ENCODE peak calls at places on chromosomes 1 and 21, in five cellular contexts. One of them, this sample, is unnamed.

GRCh38 chr1:222557148-222557547 is 9.2 kb upstream of the HHIPL2 start:
- DNase-seq in tibial nerve: no peak
- DNase-seq in GM06990: no peak
- DNase-seq in breast epithelium: no peak
- DNase-seq in heart left ventricle: no peak
- DNase-seq in this sample: no peak

GRCh38 chr1:181102841-181103240 is 14.3 kb downstream of the IER5 start:
- DNase-seq in breast epithelium: no peak
- DNase-seq in heart left ventricle: no peak
- DNase-seq in GM06990: no peak
- DNase-seq in tibial nerve: no peak
- DNase-seq in this sample: no peak

GRCh38 chr1:17885663-17886062 is 130.5 kb downstream of the ACTL8 start:
- DNase-seq in breast epithelium: no peak
- DNase-seq in GM06990: no peak
- DNase-seq in tibial nerve: no peak
- DNase-seq in heart left ventricle: no peak
- DNase-seq in this sample: no peak

GRCh38 chr1:88175631-88176226 is 508.3 kb upstream of the PKN2 start:
- DNase-seq in breast epithelium: no peak
- DNase-seq in heart left ventricle: no peak
- DNase-seq in tibial nerve: no peak
- DNase-seq in GM06990: no peak
- DNase-seq in this sample: no peak

GRCh38 chr1:43329995-43330751 is 7.4 kb upstream of the MPL start:
- DNase-seq in tibial nerve: no peak
- DNase-seq in heart left ventricle: peak
- DNase-seq in breast epithelium: no peak
- DNase-seq in GM06990: no peak
- DNase-seq in this sample: peak

GRCh38 chr1:227947425-227947677 is 381 bp downstream of the WNT9A start:
- DNase-seq in tibial nerve: no peak
- DNase-seq in breast epithelium: peak
- DNase-seq in heart left ventricle: no peak
- DNase-seq in GM06990: no peak
- DNase-seq in this sample: peak

GRCh38 chr1:239349699-239350098 is 36.7 kb upstream of the CHRM3 start:
- DNase-seq in breast epithelium: no peak
- DNase-seq in tibial nerve: no peak
- DNase-seq in heart left ventricle: no peak
- DNase-seq in GM06990: no peak
- DNase-seq in this sample: no peak

GRCh38 chr1:44642925-44643324 is 31.4 kb downstream of the TMEM53 start:
- DNase-seq in heart left ventricle: no peak
- DNase-seq in tibial nerve: no peak
- DNase-seq in breast epithelium: no peak
- DNase-seq in GM06990: no peak
- DNase-seq in this sample: no peak

GRCh38 chr1:18581420-18581880 is 49.2 kb upstream of the PAX7 start:
- DNase-seq in heart left ventricle: no peak
- DNase-seq in GM06990: peak
- DNase-seq in breast epithelium: no peak
- DNase-seq in tibial nerve: peak
- DNase-seq in this sample: peak

DNA sequence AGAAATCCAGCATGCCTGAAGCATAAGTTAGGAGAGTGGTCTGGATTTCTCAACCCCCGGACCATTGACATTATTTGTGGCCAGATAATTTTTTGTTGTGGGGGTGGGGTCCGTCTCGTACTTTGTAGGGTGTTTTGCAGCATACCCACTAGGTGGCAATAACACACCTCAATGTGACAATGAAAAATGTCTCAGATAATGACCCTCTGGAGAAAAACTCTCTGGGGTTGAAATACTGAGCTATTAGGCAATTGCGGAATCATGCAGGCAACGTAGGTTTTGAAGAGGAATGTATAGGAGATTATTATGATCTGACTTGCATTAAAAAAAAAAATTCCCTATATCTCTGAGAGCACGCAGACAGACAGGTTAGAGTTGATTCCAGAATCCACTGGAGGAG is 25.3 kb upstream of the RRP15 start:
- DNase-seq in tibial nerve: no peak
- DNase-seq in breast epithelium: no peak
- DNase-seq in heart left ventricle: no peak
- DNase-seq in GM06990: no peak
- DNase-seq in this sample: peak
- TF ChIP-seq CTCF in tibial nerve: no peak
- TF ChIP-seq CTCF in breast epithelium: no peak
- TF ChIP-seq CTCF in heart left ventricle: no peak
- TF ChIP-seq CTCF in GM06990: peak
- TF ChIP-seq CTCF in this sample: no peak

DNA sequence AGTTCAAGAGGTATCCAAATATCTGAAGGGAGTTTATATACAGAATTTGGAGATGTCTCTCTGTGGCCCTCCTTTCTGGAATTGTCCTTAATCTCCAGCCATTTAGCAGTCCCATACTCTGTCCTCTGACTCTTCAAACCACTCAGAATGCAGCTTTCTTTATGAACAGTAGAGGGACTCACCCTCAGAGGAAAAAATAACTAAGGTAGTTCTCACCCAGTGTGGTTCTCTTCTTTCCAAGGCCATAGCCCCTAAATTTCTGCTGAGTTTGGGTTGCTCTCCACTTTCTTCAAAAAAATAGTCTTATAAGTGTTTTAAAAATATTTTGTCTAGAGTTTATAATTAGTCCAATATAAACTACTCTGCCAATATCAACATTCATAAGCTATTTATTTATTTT is 369.7 kb downstream of the MATN1 start:
- DNase-seq in GM06990: no peak
- DNase-seq in heart left ventricle: no peak
- DNase-seq in tibial nerve: no peak
- DNase-seq in breast epithelium: no peak
- DNase-seq in this sample: no peak
- TF ChIP-seq CTCF in GM06990: peak
- TF ChIP-seq CTCF in heart left ventricle: peak
- TF ChIP-seq CTCF in tibial nerve: no peak
- TF ChIP-seq CTCF in breast epithelium: no peak
- TF ChIP-seq CTCF in this sample: no peak

DNA sequence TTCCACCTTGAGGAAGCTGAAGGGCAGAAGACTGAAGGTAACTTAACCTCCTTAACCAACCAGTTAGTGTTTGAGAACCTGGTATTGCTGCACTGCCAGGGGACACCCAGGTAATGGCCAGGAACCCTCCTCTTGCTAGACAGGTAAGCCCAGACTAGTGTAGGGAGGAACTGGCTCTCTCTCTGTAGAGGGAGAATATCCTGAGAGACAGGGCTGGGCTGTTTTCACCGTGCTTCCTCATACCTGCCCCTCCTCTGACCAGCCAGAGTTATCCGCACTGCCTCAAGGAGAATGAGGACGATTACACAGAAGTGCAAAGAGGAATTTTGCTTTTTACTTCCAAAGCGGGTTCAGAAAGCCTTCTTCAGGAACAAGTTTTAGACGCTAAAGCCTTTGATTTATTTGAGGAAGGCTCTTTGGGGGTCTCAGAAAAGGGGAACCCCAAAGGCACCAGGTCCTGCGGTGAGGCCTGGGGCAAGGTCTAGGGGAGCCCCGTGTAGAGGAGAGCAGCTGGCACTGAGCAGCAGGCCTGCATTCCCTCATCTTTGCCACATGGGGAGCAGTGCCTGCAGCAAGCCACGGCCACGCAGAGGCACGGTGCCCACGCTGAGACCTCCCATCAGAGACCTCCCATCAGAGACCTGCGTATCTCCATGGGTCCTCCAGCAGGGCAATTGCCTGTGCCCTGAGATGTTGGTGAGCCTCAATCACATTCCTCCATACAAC is 13.5 kb downstream of the GNG4 start:
- DNase-seq in tibial nerve: no peak
- DNase-seq in GM06990: no peak
- DNase-seq in heart left ventricle: no peak
- DNase-seq in breast epithelium: no peak
- DNase-seq in this sample: no peak
- TF ChIP-seq CTCF in tibial nerve: no peak
- TF ChIP-seq CTCF in GM06990: peak
- TF ChIP-seq CTCF in heart left ventricle: no peak
- TF ChIP-seq CTCF in breast epithelium: no peak
- TF ChIP-seq CTCF in this sample: no peak

GRCh38 chr21:20445971-20446370 is 552.2 kb upstream of the NCAM2 start:
- DNase-seq in heart left ventricle: no peak
- DNase-seq in GM06990: no peak
- DNase-seq in tibial nerve: no peak
- DNase-seq in breast epithelium: no peak
- DNase-seq in this sample: no peak

DNA sequence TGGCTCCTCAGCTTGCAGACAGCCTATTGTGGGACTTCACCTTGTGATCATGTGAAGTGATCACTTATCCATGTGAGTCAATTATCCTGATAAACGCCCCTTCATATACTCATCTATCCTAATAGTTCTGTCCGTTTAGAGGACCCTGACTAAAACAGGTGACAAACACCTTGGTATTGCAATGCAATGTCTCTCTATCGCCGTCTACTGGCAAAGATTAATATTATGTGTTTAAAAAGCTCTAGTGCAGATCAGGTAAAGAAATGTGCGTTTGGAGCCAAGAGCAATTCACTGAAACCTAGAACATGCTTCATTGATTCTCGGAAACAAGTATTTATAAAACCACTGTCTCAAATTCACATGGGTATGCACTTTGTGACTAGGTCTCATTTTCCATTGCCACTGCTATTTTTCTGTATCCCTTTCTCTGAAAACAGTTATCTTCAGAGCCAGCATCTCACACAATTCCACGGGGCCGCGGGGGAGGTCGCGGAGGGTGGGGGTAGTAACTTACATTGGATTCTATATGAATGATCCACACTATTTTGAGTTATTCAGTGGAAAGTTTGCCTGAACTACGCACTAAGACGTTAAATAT is 554.6 kb upstream of the NCAM2 start:
- DNase-seq in GM06990: no peak
- DNase-seq in tibial nerve: no peak
- DNase-seq in breast epithelium: no peak
- DNase-seq in heart left ventricle: no peak
- DNase-seq in this sample: no peak
- TF ChIP-seq CTCF in GM06990: peak
- TF ChIP-seq CTCF in tibial nerve: peak
- TF ChIP-seq CTCF in breast epithelium: no peak
- TF ChIP-seq CTCF in heart left ventricle: no peak
- TF ChIP-seq CTCF in this sample: no peak

GRCh38 chr21:39033878-39034589 is 149.2 kb downstream of the PSMG1 start:
- DNase-seq in GM06990: no peak
- DNase-seq in heart left ventricle: no peak
- DNase-seq in breast epithelium: no peak
- DNase-seq in tibial nerve: no peak
- DNase-seq in this sample: no peak

GRCh38 chr21:39034590-39035536 is 148.4 kb downstream of the PSMG1 start:
- DNase-seq in GM06990: no peak
- DNase-seq in breast epithelium: no peak
- DNase-seq in tibial nerve: no peak
- DNase-seq in heart left ventricle: no peak
- DNase-seq in this sample: no peak

GRCh38 chr21:39036581-39036980 is 146.7 kb downstream of the PSMG1 start:
- DNase-seq in heart left ventricle: no peak
- DNase-seq in breast epithelium: no peak
- DNase-seq in GM06990: no peak
- DNase-seq in tibial nerve: no peak
- DNase-seq in this sample: no peak

GRCh38 chr21:39040494-39041110 is 142.6 kb downstream of the PSMG1 start:
- DNase-seq in breast epithelium: no peak
- DNase-seq in heart left ventricle: no peak
- DNase-seq in GM06990: no peak
- DNase-seq in tibial nerve: no peak
- DNase-seq in this sample: no peak

DNA sequence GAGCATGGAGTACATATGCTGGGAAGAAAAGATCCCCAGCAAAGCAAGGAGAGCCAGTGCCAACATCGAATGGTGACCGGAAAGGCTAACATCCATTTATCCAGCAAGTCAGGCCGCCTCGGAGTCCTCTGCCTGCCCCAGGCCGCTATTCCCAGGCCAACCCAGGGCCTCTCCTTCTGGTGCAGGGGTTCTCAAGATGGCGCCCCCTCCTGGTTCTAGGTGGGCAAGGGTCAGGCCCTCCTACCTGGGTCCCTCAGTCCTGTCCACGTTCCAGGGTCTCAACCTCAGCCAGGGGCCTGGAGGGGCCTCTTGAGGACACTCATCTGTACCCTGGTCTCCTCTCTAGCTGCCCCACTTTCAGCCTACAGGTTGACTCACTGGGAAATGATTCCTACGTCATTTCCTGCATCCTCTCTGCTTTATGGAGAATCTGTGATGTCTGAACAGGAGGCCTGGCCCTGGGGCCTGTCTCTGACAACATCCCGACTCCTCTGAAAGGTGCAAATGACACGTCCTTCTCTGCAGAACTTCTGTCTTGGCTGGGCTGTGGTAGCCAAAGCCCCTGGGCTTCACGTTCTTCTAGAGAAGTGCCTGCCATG is 145.3 kb downstream of the PSMG1 start:
- DNase-seq in tibial nerve: no peak
- DNase-seq in heart left ventricle: no peak
- DNase-seq in breast epithelium: no peak
- DNase-seq in GM06990: no peak
- DNase-seq in this sample: no peak
- TF ChIP-seq CTCF in tibial nerve: no peak
- TF ChIP-seq CTCF in heart left ventricle: no peak
- TF ChIP-seq CTCF in breast epithelium: no peak
- TF ChIP-seq CTCF in GM06990: no peak
- TF ChIP-seq CTCF in this sample: no peak

DNA sequence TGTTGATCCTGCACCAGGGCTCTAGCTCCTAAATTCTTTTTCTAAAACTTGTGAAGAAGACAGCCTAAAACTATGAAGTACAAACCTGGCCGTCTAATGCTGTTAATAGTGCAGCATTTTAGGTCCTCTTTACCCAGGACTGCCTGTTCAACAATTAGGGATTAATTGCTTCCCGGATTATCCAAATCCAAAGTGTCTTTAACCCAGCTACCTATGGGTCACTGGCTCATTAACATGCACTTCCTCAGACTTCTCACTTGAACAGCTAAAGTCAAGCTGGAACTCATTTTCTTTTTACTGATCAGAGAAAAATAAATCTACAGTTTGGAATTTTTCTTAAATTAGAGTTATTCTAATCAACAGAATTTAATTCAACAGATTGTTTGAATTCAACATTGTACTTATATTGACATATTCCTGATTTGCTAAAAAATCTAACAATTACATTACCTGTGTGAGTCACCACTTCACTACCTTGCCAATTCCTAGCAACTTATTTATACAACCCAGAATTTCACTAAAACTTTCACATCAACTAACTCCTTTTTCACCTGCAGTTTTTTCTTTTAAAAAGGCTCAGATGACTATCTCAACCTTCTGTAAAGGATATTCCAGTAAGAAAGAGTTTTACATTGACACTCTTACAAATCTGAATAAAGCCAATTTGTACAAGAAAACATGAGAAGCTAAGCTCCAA is 3.3 kb downstream of the HNRNPU start:
- DNase-seq in GM06990: no peak
- DNase-seq in heart left ventricle: no peak
- DNase-seq in tibial nerve: no peak
- DNase-seq in breast epithelium: no peak
- DNase-seq in this sample: no peak
- TF ChIP-seq CTCF in GM06990: no peak
- TF ChIP-seq CTCF in heart left ventricle: no peak
- TF ChIP-seq CTCF in tibial nerve: no peak
- TF ChIP-seq CTCF in breast epithelium: no peak
- TF ChIP-seq CTCF in this sample: no peak

This sample was measured in GM20000.